ENCODE peak calls at places on chromosomes 6 and 20, in six cellular contexts. S is MCF 10A, Q is fibroblast of pulmonary artery, P is pancreas, M is hepatocyte, Z is AG04450. H is an unnamed sample.

GRCh38 chr20:41139227-41140093 is 2.1 kb downstream of the PLCG1 start:
- DNase-seq in P (no peak), Z (no peak), M (no peak), S (no peak), Q (no peak), H (no peak)

GRCh38 chr6:108921547-108922331 is 73.5 kb downstream of the ARMC2 start:
- DNase-seq in P (no peak), S (peak; percentile 82), M (no peak), Z (no peak), Q (peak; percentile 85), H (no peak)

GRCh38 chr6:123808556-123808955 is 4.9 kb downstream of the NKAIN2 start:
- DNase-seq in Q (no peak), S (peak; percentile 48), Z (no peak), M (no peak), P (no peak), H (no peak)

GRCh38 chr20:3783068-3783489 is 1.8 kb upstream of the SPEF1 start:
- DNase-seq in S (no peak), P (no peak), Q (no peak), M (no peak), Z (no peak), H (no peak)

GRCh38 chr20:38926934-38927616 is 858 bp downstream of the FAM83D start:
- DNase-seq in S (peak; percentile 9), Z (no peak), P (no peak), M (no peak), Q (peak; percentile 36), H (no peak)

GRCh38 chr20:49964964-49965780 is 17.6 kb upstream of the SNAI1 start:
- DNase-seq in S (peak; percentile 53), M (peak; percentile 59), P (peak; percentile 56), Z (no peak), Q (peak; percentile 49), H (no peak)

GRCh38 chr6:144066745-144067484 is 28.5 kb downstream of the SF3B5 start:
- DNase-seq in Z (no peak), M (no peak), P (no peak), Q (no peak), S (no peak), H (no peak)

GRCh38 chr20:46563170-46563847 is 12.9 kb upstream of the OCSTAMP start:
- DNase-seq in P (no peak), Z (no peak), S (no peak), M (no peak), Q (no peak), H (no peak)

GRCh38 chr20:35881676-35882075 is 72.6 kb downstream of the SCAND1 start:
- DNase-seq in S (no peak), Z (no peak), Q (no peak), P (no peak), M (no peak), H (no peak)

GRCh38 chr20:37526238-37526838 is 1.3 kb downstream of the BLCAP start:
- DNase-seq in M (peak; percentile 64), S (peak; percentile 85), P (no peak), Q (peak; percentile 60), Z (no peak), H (peak; percentile 53)

GRCh38 chr6:106477790-106478189 is 117.3 kb downstream of the CRYBG1 start:
- DNase-seq in S (peak; percentile 66), M (no peak), P (no peak), Z (no peak), Q (no peak), H (no peak)

GRCh38 chr6:158622545-158623190 is 21.9 kb downstream of the DYNLT1 start:
- DNase-seq in Q (no peak), P (no peak), S (no peak), Z (no peak), M (no peak), H (no peak)
- TF ChIP-seq CTCF in Q (no peak), P (no peak), S (no peak), Z (no peak), M (no peak), H (no peak)

DNA sequence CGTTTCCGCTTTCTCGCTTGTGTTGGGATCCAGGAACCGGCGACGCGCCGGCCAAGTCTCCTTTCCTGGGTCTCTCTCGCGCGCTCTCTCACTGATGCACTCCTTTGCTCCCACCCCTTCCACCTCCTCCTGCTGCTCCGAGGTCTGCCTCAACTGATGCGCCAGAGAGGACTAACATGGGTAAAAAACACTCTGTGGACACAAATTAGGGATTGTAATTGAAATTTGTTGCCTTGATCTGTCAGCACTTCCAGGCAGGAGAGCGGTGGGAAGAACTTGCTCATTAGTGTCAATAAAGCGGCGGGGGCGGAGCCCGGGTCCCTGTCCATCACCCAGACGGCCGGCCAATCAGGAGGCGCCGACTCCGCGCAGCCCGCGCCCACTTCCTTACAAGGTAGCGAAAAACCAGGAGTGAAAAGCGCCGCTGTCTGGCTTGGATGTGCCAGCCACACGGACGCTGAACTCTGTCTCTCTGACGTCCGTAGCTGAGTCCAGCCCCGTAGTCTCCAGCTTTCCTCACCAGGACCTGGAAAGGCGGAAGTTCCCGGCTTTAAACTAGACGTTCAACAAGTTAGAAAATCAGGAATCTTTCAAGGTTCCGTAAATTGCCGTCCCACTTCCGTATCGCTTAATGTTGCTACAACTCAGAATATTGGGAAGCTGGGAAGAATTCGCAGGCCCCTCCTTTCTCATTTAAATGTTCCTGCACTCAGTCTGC is at the start of gene TBX18:
- DNase-seq in M (peak; percentile 95), Q (peak; percentile 100), P (peak; percentile 83), S (no peak), Z (peak; percentile 53), H (peak; percentile 90)
- TF ChIP-seq CTCF in M (no peak), Q (peak; percentile 7), P (no peak), S (no peak), Z (no peak), H (no peak)

GRCh38 chr20:58721951-58722371 is 29.4 kb downstream of the NPEPL1 start:
- DNase-seq in Q (no peak), P (no peak), S (no peak), Z (no peak), M (no peak), H (peak; percentile 11)
- TF ChIP-seq CTCF in Q (no peak), P (no peak), S (no peak), Z (no peak), M (no peak), H (no peak)

DNA sequence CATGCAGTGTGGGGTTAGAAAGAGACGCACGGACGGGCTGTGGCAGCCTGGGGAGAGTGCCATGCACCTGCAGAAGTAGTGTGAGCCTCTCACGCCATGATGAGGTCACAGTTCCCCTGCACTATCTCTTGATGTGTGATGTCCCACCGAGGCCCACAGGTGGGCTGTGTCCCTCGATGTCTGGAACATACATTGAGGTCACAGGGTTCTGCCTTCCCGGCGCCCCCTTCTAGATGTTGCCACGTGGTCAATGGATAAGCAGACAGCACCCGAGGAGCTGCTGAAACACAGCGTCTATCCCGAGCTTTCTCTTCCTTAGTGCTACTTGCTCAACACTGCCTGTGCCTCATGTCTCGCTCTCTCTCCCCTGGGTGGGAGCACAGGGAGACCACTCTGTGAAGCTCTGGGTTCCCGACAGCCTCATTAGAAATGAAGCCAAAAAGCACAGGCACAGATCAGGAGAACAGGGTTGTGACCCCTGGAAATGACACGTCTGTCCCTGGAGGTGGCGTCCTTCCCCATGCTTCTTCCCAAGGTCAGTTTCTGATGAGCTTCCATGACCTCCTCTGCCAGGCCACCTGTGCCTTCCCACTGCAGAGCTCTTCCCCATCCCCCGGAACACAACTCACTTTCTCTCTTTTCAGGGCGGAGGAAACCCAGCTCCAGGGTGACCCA is 85.6 kb upstream of the RPS6KA2 start:
- DNase-seq in M (no peak), Z (no peak), S (no peak), P (no peak), Q (no peak), H (no peak)
- TF ChIP-seq CTCF in M (no peak), Z (no peak), S (no peak), P (no peak), Q (no peak), H (no peak)

DNA sequence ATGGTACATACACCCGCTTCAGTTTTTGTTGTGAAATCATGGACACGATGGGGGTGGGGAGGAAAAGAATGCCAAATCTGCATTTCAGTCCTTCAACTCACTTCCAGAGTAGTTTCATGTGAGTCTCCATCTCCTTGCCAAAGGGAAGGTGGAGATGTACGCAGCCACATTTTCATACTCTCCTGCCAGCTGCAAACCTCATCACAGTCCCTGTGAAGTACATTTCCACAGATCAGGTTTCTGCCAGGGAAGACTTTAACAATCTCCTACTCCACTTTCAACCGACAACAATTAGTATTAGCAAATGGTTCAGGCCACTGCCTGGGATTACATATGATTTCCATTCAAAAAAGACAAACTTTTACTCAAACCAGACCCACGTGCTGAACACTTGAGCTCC is 50.9 kb upstream of the CEP162 start:
- DNase-seq in Q (peak; percentile 23), M (no peak), Z (no peak), S (no peak), P (no peak), H (no peak)
- TF ChIP-seq CTCF in Q (no peak), M (no peak), Z (no peak), S (no peak), P (no peak), H (no peak)

GRCh38 chr6:13767121-13767794 is 47.1 kb downstream of the MCUR1 start:
- DNase-seq in Z (no peak), Q (peak; percentile 31), P (no peak), M (peak; percentile 21), S (no peak), H (no peak)
- TF ChIP-seq CTCF in Z (peak; percentile 22), Q (peak; percentile 8), P (no peak), M (no peak), S (no peak), H (no peak)

GRCh38 chr6:138514860-138515540 is 15.7 kb upstream of the NHSL1 start:
- DNase-seq in Z (no peak), S (no peak), P (no peak), Q (no peak), M (no peak), H (no peak)

GRCh38 chr6:138518054-138518453 is 18.8 kb upstream of the NHSL1 start:
- DNase-seq in Z (no peak), P (no peak), Q (no peak), S (no peak), M (no peak), H (no peak)

GRCh38 chr6:138515657-138516056 is 16.4 kb upstream of the NHSL1 start:
- DNase-seq in M (no peak), Z (no peak), S (no peak), P (no peak), Q (no peak), H (no peak)

GRCh38 chr6:138520463-138520862 is 21.2 kb upstream of the NHSL1 start:
- DNase-seq in Q (peak; percentile 59), M (no peak), P (no peak), S (peak; percentile 13), Z (no peak), H (no peak)

GRCh38 chr6:138517635-138518034 is 18.3 kb upstream of the NHSL1 start:
- DNase-seq in S (peak; percentile 54), Z (no peak), M (peak; percentile 26), P (no peak), Q (peak; percentile 54), H (no peak)
- TF ChIP-seq CTCF in S (peak; percentile 56), Z (peak; percentile 59), M (peak; percentile 39), P (peak; percentile 31), Q (peak; percentile 67), H (peak; percentile 26)

GRCh38 chr20:2421247-2421646 is 40.5 kb downstream of the TGM6 start:
- DNase-seq in S (peak; percentile 24), Q (peak; percentile 8), P (no peak), M (no peak), Z (no peak), H (no peak)
- TF ChIP-seq CTCF in S (peak; percentile 27), Q (peak; percentile 28), P (no peak), M (no peak), Z (peak; percentile 34), H (no peak)

DNA sequence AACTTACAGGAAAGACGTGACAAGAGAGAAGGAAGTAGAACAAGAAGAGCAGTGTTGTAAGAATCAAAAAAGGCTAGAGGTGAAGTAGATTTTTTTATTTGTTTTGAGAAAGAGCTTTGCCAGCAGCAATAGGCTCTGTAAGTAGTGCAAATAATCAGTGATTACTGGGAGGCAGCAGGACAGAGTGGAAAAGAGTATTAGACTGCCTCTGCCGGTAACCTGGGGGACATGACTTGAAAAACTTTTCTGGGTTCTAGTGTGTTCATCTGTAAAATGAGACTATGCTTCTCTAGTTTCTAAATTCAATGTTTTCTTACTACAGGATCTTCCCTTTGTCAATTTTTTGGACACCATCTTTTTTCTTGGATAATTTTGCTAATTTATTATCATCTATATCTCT is 5.8 kb upstream of the IRAK1BP1 start:
- DNase-seq in S (no peak), Q (no peak), M (no peak), P (no peak), Z (no peak), H (no peak)
- TF ChIP-seq CTCF in S (no peak), Q (no peak), M (no peak), P (no peak), Z (no peak), H (no peak)